ENCODE peak calls at places on chromosomes 7 and 10, in nine cellular contexts. R is heart right ventricle, B is vagina, Y is cardiac muscle cell, Q is mammary epithelial cell, M is SK-N-SH, D is PC-9, H is IMR-90, C is Peyer's patch. X is an unnamed sample. For H3K27me3, the result is how much of the 10 kb centered on the place peaks cover.

GRCh38 chr7:130493275-130493868 is 1.5 kb downstream of the MEST start:
- DNase-seq in Y (peak), Q (no peak), M (peak), R (no peak), D (no peak), C (no peak), H (peak), B (no peak), X (no peak)

GRCh38 chr10:103548581-103549348 is 55.3 kb downstream of the NEURL1 start:
- DNase-seq in M (peak), R (no peak), Y (no peak), Q (no peak), C (no peak), D (no peak), B (no peak), H (no peak), X (no peak)

GRCh38 chr7:33336820-33337219 is 207.5 kb downstream of the BBS9 start:
- DNase-seq in C (no peak), H (no peak), M (no peak), Q (no peak), D (no peak), B (no peak), R (no peak), Y (no peak), X (no peak)

GRCh38 chr10:6766061-6766460 is 186.0 kb upstream of the PRKCQ start:
- DNase-seq in B (no peak), H (peak), M (no peak), D (no peak), C (no peak), Q (no peak), Y (peak), R (no peak), X (no peak)

GRCh38 chr10:86613905-86614304 is 40.4 kb upstream of the OPN4 start:
- DNase-seq in C (no peak), Y (no peak), H (peak), B (no peak), M (no peak), D (no peak), R (no peak), Q (no peak), X (no peak)

GRCh38 chr7:339696-340095 is 49.7 kb downstream of the FOXL3 start:
- DNase-seq in C (no peak), B (no peak), Q (no peak), D (no peak), R (no peak), Y (no peak), M (no peak), H (no peak), X (no peak)

GRCh38 chr7:39181398-39181797 is 203.7 kb downstream of the POU6F2 start:
- DNase-seq in M (no peak), C (no peak), B (no peak), R (no peak), Q (no peak), Y (no peak), D (no peak), H (no peak), X (no peak)

GRCh38 chr7:125644113-125644512 is 714.5 kb upstream of the POT1 start:
- DNase-seq in M (peak), Q (no peak), H (no peak), R (no peak), B (no peak), C (no peak), D (no peak), Y (no peak), X (no peak)

GRCh38 chr10:94725871-94726270 is 36.6 kb upstream of the CYP2C19 start:
- DNase-seq in H (no peak), D (no peak), Y (peak), C (no peak), B (no peak), M (no peak), R (no peak), Q (peak), X (no peak)

GRCh38 chr10:69071610-69072009 is 16.3 kb upstream of the SRGN start:
- DNase-seq in Y (no peak), Q (no peak), M (no peak), D (no peak), R (peak), C (no peak), H (no peak), B (no peak), X (no peak)

GRCh38 chr10:5047912-5048628 is 44.4 kb upstream of the AKR1C2 start:
- DNase-seq in H (peak), Y (peak), R (no peak), Q (peak), B (no peak), M (no peak), C (no peak), D (no peak), X (no peak)

GRCh38 chr7:3896366-3896765 is 595.3 kb downstream of the SDK1 start:
- DNase-seq in D (no peak), Q (no peak), H (no peak), C (no peak), B (no peak), R (no peak), M (no peak), Y (no peak), X (no peak)

GRCh38 chr10:110226926-110227641 is 19.7 kb downstream of the MXI1 start:
- DNase-seq in M (no peak), Y (peak), B (no peak), C (peak), Q (peak), H (peak), D (peak), R (peak), X (no peak)

GRCh38 chr7:2843711-2844152 is 376 bp downstream of the GNA12 start:
- DNase-seq in R (peak), H (peak), Q (no peak), B (no peak), Y (peak), D (no peak), C (peak), M (peak), X (no peak)

GRCh38 chr7:155415093-155415492 is 42.8 kb upstream of the EN2 start:
- DNase-seq in C (no peak), Q (no peak), D (no peak), R (no peak), H (no peak), B (no peak), Y (no peak), M (no peak), X (no peak)

GRCh38 chr7:42928754-42929153 is 3.2 kb downstream of the PSMA2 start:
- DNase-seq in Q (no peak), B (no peak), Y (no peak), C (no peak), R (no peak), H (no peak), M (no peak), D (no peak), X (no peak)

GRCh38 chr7:87600130-87601124 is at the start of gene ABCB1:
- DNase-seq in D (no peak), C (peak), B (no peak), R (peak), Q (peak), H (peak), Y (peak), M (peak), X (no peak)

GRCh38 chr10:112650588-112651030 is 203.6 kb downstream of the VTI1A start:
- DNase-seq in R (no peak), D (no peak), M (no peak), B (no peak), C (no peak), Q (peak), H (peak), Y (peak), X (no peak)

GRCh38 chr10:104576611-104577010 is 64.5 kb upstream of the SORCS3 start:
- DNase-seq in B (peak), Q (no peak), R (no peak), Y (no peak), D (no peak), M (no peak), C (no peak), H (no peak), X (no peak)

GRCh38 chr7:103637080-103637479 is 191.1 kb upstream of the SLC26A5 start:
- DNase-seq in D (no peak), C (no peak), M (no peak), H (peak), B (no peak), R (no peak), Y (peak), Q (peak), X (peak)

GRCh38 chr7:142776206-142776844 is 5.6 kb downstream of the PRSS2 start:
- DNase-seq in R (no peak), M (no peak), Q (no peak), B (no peak), H (peak), D (no peak), C (no peak), Y (peak), X (no peak)

GRCh38 chr10:9957352-9957751 is 1060.3 kb upstream of the CELF2 start:
- DNase-seq in R (no peak), B (no peak), Y (peak), M (no peak), H (peak), C (no peak), Q (no peak), D (no peak), X (peak)

GRCh38 chr7:74084722-74085578 is 1.3 kb downstream of the LIMK1 start:
- DNase-seq in C (no peak), H (no peak), M (peak), Y (no peak), R (no peak), B (no peak), D (peak), Q (no peak), X (no peak)

GRCh38 chr7:73313521-73313906 is 4.9 kb upstream of the NSUN5 start:
- DNase-seq in H (no peak), R (no peak), C (no peak), M (no peak), Q (no peak), B (no peak), D (no peak), Y (no peak), X (no peak)

GRCh38 chr10:69955897-69956832 is 96.5 kb upstream of the MACROH2A2 start:
- DNase-seq in C (no peak), Y (no peak), B (peak), H (no peak), Q (peak), D (no peak), R (no peak), M (no peak), X (no peak)

GRCh38 chr7:147595076-147595475 is 995.5 kb upstream of the C7orf33 start:
- DNase-seq in Y (no peak), C (no peak), H (no peak), Q (no peak), R (no peak), B (no peak), D (no peak), M (no peak), X (no peak)

GRCh38 chr7:2738110-2738509 is 50.1 kb downstream of the AMZ1 start:
- DNase-seq in D (no peak), Y (peak), C (peak), M (no peak), Q (no peak), R (peak), B (no peak), H (no peak), X (no peak)

GRCh38 chr10:94042001-94042813 is 48.5 kb downstream of the PLCE1 start:
- DNase-seq in Y (peak), B (no peak), M (no peak), Q (peak), H (peak), R (no peak), C (no peak), D (peak), X (peak)

GRCh38 chr7:44965441-44965903 is 13.3 kb downstream of the MYO1G start:
- DNase-seq in H (no peak), C (no peak), B (no peak), Y (no peak), M (no peak), D (no peak), R (no peak), Q (no peak), X (no peak)

GRCh38 chr10:107653832-107654287 is 489.4 kb upstream of the SORCS1 start:
- DNase-seq in B (no peak), C (no peak), Y (peak), Q (peak), R (peak), M (no peak), H (peak), D (no peak), X (no peak)

GRCh38 chr10:115942106-115942505 is 330.9 kb downstream of the GFRA1 start:
- DNase-seq in R (no peak), C (no peak), D (no peak), M (peak), Q (no peak), B (no peak), Y (peak), H (peak), X (no peak)

GRCh38 chr7:120987683-120988590 is 574 bp upstream of the CPED1 start:
- DNase-seq in R (peak), H (peak), Y (peak), Q (peak), C (peak), D (peak), B (no peak), M (peak), X (peak)

GRCh38 chr10:12350167-12350872 is 973 bp downstream of the CAMK1D start:
- DNase-seq in B (no peak), Q (peak), Y (peak), D (peak), C (peak), M (peak), R (peak), H (peak), X (no peak)

GRCh38 chr7:111266613-111267012 is 175.7 kb downstream of the LRRN3 start:
- DNase-seq in Q (no peak), M (no peak), R (no peak), B (no peak), H (peak), D (no peak), C (no peak), Y (peak), X (peak)

GRCh38 chr7:155867280-155867679 is 55.0 kb upstream of the SHH start:
- DNase-seq in D (no peak), B (peak), R (no peak), C (no peak), H (no peak), M (no peak), Q (no peak), Y (no peak), X (no peak)

GRCh38 chr10:118805146-118805545 is 50.4 kb upstream of the CACUL1 start:
- DNase-seq in H (no peak), Y (no peak), R (no peak), D (no peak), B (no peak), Q (no peak), C (no peak), M (no peak), X (no peak)

GRCh38 chr10:104099274-104099673 is 13.6 kb upstream of the COL17A1 start:
- DNase-seq in M (no peak), C (no peak), Q (no peak), R (no peak), D (no peak), B (no peak), H (peak), Y (peak), X (no peak)

GRCh38 chr10:114872519-114873087 is 51.0 kb downstream of the FHIP2A start:
- DNase-seq in Q (no peak), M (no peak), H (no peak), B (no peak), R (no peak), D (no peak), Y (no peak), C (no peak), X (no peak)

GRCh38 chr10:114876169-114876568 is 54.6 kb downstream of the FHIP2A start:
- DNase-seq in D (no peak), H (no peak), B (no peak), C (no peak), R (peak), Q (no peak), M (no peak), Y (no peak), X (no peak)

GRCh38 chr10:114876602-114877300 is 55.2 kb downstream of the FHIP2A start:
- DNase-seq in H (peak), R (peak), B (no peak), M (peak), Y (peak), C (peak), D (peak), Q (peak), X (no peak)

GRCh38 chr10:114877301-114877644 is 55.7 kb downstream of the FHIP2A start:
- DNase-seq in Q (no peak), D (no peak), R (no peak), Y (no peak), C (no peak), H (no peak), M (no peak), B (no peak), X (no peak)

GRCh38 chr10:114874827-114875541 is 53.4 kb downstream of the FHIP2A start:
- DNase-seq in C (no peak), R (no peak), Q (no peak), H (peak), D (no peak), M (peak), B (no peak), Y (peak), X (no peak)
- TF ChIP-seq CTCF in C (no peak), R (no peak), Q (no peak), H (peak), D (no peak), M (no peak), B (no peak), Y (peak), X (peak)

GRCh38 chr10:23203369-23204325 is 11.5 kb downstream of the PTF1A start:
- DNase-seq in H (no peak), R (no peak), C (no peak), B (no peak), D (no peak), Q (no peak), M (no peak), Y (no peak), X (no peak)
- H3K27me3 ChIP-seq in H (under half), R (half or more), C (under half), B (under half), D (under half), Q (under half), M (under half), Y (half or more), X (under half)

DNA sequence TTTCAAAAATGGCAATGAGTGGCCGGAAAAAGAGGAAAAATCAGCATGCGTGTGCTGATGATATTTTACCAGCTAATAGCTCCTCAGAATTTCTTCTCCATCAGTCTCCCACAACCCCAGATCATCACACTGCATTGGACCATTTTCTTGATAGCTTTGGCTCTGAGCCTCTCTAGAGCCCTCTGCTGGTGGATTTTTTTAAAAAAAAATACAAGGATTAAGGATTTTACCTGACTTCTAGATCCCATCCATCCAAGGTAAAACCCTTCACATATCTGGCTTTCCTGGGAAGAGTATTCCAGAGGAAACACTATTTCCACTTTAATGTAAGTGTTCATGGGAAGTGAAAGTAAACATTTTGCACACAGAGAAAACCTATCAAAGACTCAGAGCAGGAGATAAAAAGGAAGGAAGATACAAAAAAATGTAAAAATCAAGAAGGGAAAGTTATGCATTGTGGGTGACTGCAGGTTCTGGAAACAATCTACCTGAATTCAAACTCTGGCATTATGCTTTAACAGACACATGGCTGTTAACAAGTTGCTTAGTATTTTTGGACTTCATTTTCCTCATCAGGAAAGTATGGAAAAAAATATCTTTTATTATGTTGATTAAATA is 380.9 kb downstream of the LRRTM3 start:
- DNase-seq in D (no peak), Q (peak), R (no peak), M (peak), Y (peak), H (peak), B (no peak), C (no peak), X (no peak)
- TF ChIP-seq CTCF in D (peak), Q (peak), R (peak), M (peak), Y (peak), H (peak), B (no peak), C (no peak), X (peak)

GRCh38 chr10:71553371-71553900 is 156.7 kb downstream of the CDH23 start:
- DNase-seq in M (no peak), Q (no peak), D (peak), R (no peak), Y (no peak), H (no peak), C (no peak), B (no peak), X (no peak)
- H3K27me3 ChIP-seq in M (under half), Q (under half), D (under half), R (under half), Y (under half), H (under half), C (under half), B (under half), X (under half)

X was measured in AG04450.